ENCODE peak calls at places on chromosomes 6 and 20, in six cellular contexts. One of them, this sample, is unnamed.

GRCh38 chr20:63955281-63955845 is 853 bp downstream of the UCKL1 start:
- DNase-seq in K562: peak; percentile 71
- DNase-seq in HCT116: no peak
- DNase-seq in A549: no peak
- DNase-seq in HepG2: peak; percentile 33
- DNase-seq in GM12878: no peak
- DNase-seq in this sample: peak; percentile 37

GRCh38 chr20:49283176-49283702 is 5.4 kb upstream of the ZNFX1 start:
- DNase-seq in K562: no peak
- DNase-seq in HCT116: no peak
- DNase-seq in A549: no peak
- DNase-seq in HepG2: no peak
- DNase-seq in GM12878: no peak
- DNase-seq in this sample: no peak

GRCh38 chr6:79070206-79070825 is 7.7 kb downstream of the PHIP start:
- DNase-seq in K562: no peak
- DNase-seq in HCT116: no peak
- DNase-seq in A549: no peak
- DNase-seq in HepG2: no peak
- DNase-seq in GM12878: no peak
- DNase-seq in this sample: peak; percentile 30

GRCh38 chr20:23873370-23874015 is 6.1 kb downstream of the CST5 start:
- DNase-seq in K562: no peak
- DNase-seq in HCT116: no peak
- DNase-seq in A549: no peak
- DNase-seq in HepG2: no peak
- DNase-seq in GM12878: no peak
- DNase-seq in this sample: no peak

GRCh38 chr6:3356824-3357420 is 98.2 kb downstream of the PSMG4 start:
- DNase-seq in K562: no peak
- DNase-seq in HCT116: no peak
- DNase-seq in A549: peak; percentile 34
- DNase-seq in HepG2: peak; percentile 95
- DNase-seq in GM12878: no peak
- DNase-seq in this sample: no peak

GRCh38 chr6:108526739-108527174 is 34.0 kb upstream of the FOXO3 start:
- DNase-seq in K562: peak; percentile 50
- DNase-seq in HCT116: no peak
- DNase-seq in A549: peak; percentile 28
- DNase-seq in HepG2: peak; percentile 55
- DNase-seq in GM12878: no peak
- DNase-seq in this sample: peak; percentile 52

GRCh38 chr20:46131396-46131795 is 13.3 kb downstream of the CD40 start:
- DNase-seq in K562: no peak
- DNase-seq in HCT116: no peak
- DNase-seq in A549: no peak
- DNase-seq in HepG2: no peak
- DNase-seq in GM12878: no peak
- DNase-seq in this sample: peak; percentile 27

GRCh38 chr6:87702589-87702945 is 534 bp upstream of the AKIRIN2 start:
- DNase-seq in K562: peak; percentile 17
- DNase-seq in HCT116: peak; percentile 52
- DNase-seq in A549: no peak
- DNase-seq in HepG2: peak; percentile 49
- DNase-seq in GM12878: no peak
- DNase-seq in this sample: no peak

GRCh38 chr6:90538651-90539050 is 48.2 kb downstream of the MAP3K7 start:
- DNase-seq in K562: no peak
- DNase-seq in HCT116: no peak
- DNase-seq in A549: no peak
- DNase-seq in HepG2: no peak
- DNase-seq in GM12878: no peak
- DNase-seq in this sample: peak; percentile 81

GRCh38 chr6:18584372-18584771 is 197.2 kb downstream of the RNF144B start:
- DNase-seq in K562: no peak
- DNase-seq in HCT116: no peak
- DNase-seq in A549: no peak
- DNase-seq in HepG2: no peak
- DNase-seq in GM12878: no peak
- DNase-seq in this sample: no peak

GRCh38 chr6:53746442-53747103 is 48.2 kb upstream of the LRRC1 start:
- DNase-seq in K562: no peak
- DNase-seq in HCT116: no peak
- DNase-seq in A549: no peak
- DNase-seq in HepG2: peak; percentile 50
- DNase-seq in GM12878: no peak
- DNase-seq in this sample: no peak

GRCh38 chr6:5763871-5764270 is 242.9 kb downstream of the NRN1 start:
- DNase-seq in K562: no peak
- DNase-seq in HCT116: no peak
- DNase-seq in A549: no peak
- DNase-seq in HepG2: no peak
- DNase-seq in GM12878: peak; percentile 5
- DNase-seq in this sample: no peak

GRCh38 chr6:85449388-85449817 is 480 bp upstream of the NT5E start:
- DNase-seq in K562: no peak
- DNase-seq in HCT116: no peak
- DNase-seq in A549: peak; percentile 28
- DNase-seq in HepG2: no peak
- DNase-seq in GM12878: peak; percentile 73
- DNase-seq in this sample: peak; percentile 47

GRCh38 chr6:145137425-145137824 is 597.9 kb downstream of the EPM2A start:
- DNase-seq in K562: no peak
- DNase-seq in HCT116: no peak
- DNase-seq in A549: no peak
- DNase-seq in HepG2: peak; percentile 23
- DNase-seq in GM12878: no peak
- DNase-seq in this sample: peak; percentile 29

GRCh38 chr6:129321303-129321702 is 388.7 kb downstream of the ARHGAP18 start:
- DNase-seq in K562: no peak
- DNase-seq in HCT116: no peak
- DNase-seq in A549: no peak
- DNase-seq in HepG2: no peak
- DNase-seq in GM12878: no peak
- DNase-seq in this sample: no peak

GRCh38 chr20:50269111-50270033 is 78.7 kb downstream of the CEBPB start:
- DNase-seq in K562: no peak
- DNase-seq in HCT116: no peak
- DNase-seq in A549: no peak
- DNase-seq in HepG2: no peak
- DNase-seq in GM12878: no peak
- DNase-seq in this sample: no peak

GRCh38 chr6:29395331-29395730 is at the start of gene OR12D2:
- DNase-seq in K562: no peak
- DNase-seq in HCT116: no peak
- DNase-seq in A549: no peak
- DNase-seq in HepG2: no peak
- DNase-seq in GM12878: no peak
- DNase-seq in this sample: no peak

GRCh38 chr6:169961772-169962561 is 210.5 kb downstream of the ERMARD start:
- DNase-seq in K562: no peak
- DNase-seq in HCT116: no peak
- DNase-seq in A549: no peak
- DNase-seq in HepG2: no peak
- DNase-seq in GM12878: no peak
- DNase-seq in this sample: peak; percentile 40

GRCh38 chr20:20677186-20677585 is 35.3 kb downstream of the RALGAPA2 start:
- DNase-seq in K562: no peak
- DNase-seq in HCT116: no peak
- DNase-seq in A549: no peak
- DNase-seq in HepG2: no peak
- DNase-seq in GM12878: no peak
- DNase-seq in this sample: no peak

GRCh38 chr6:17281100-17281496 is at the start of gene RBM24:
- DNase-seq in K562: no peak
- DNase-seq in HCT116: peak; percentile 51
- DNase-seq in A549: no peak
- DNase-seq in HepG2: peak; percentile 66
- DNase-seq in GM12878: no peak
- DNase-seq in this sample: peak; percentile 57

GRCh38 chr20:20446613-20447012 is 78.7 kb downstream of the INSM1 start:
- DNase-seq in K562: no peak
- DNase-seq in HCT116: no peak
- DNase-seq in A549: no peak
- DNase-seq in HepG2: no peak
- DNase-seq in GM12878: no peak
- DNase-seq in this sample: no peak

GRCh38 chr6:14804444-14805210 is 441.2 kb upstream of the JARID2 start:
- DNase-seq in K562: no peak
- DNase-seq in HCT116: no peak
- DNase-seq in A549: no peak
- DNase-seq in HepG2: peak; percentile 54
- DNase-seq in GM12878: no peak
- DNase-seq in this sample: no peak

GRCh38 chr20:11352041-11352440 is 565.7 kb upstream of the BTBD3 start:
- DNase-seq in K562: no peak
- DNase-seq in HCT116: no peak
- DNase-seq in A549: no peak
- DNase-seq in HepG2: no peak
- DNase-seq in GM12878: no peak
- DNase-seq in this sample: no peak

GRCh38 chr20:50337521-50338466 is 147.2 kb downstream of the CEBPB start:
- DNase-seq in K562: no peak
- DNase-seq in HCT116: no peak
- DNase-seq in A549: no peak
- DNase-seq in HepG2: no peak
- DNase-seq in GM12878: no peak
- DNase-seq in this sample: no peak

GRCh38 chr6:126228001-126228791 is 111.7 kb upstream of the CENPW start:
- DNase-seq in K562: no peak
- DNase-seq in HCT116: no peak
- DNase-seq in A549: no peak
- DNase-seq in HepG2: no peak
- DNase-seq in GM12878: no peak
- DNase-seq in this sample: no peak

GRCh38 chr6:10655508-10656055 is 38.8 kb downstream of the C6orf52 start:
- DNase-seq in K562: no peak
- DNase-seq in HCT116: no peak
- DNase-seq in A549: no peak
- DNase-seq in HepG2: no peak
- DNase-seq in GM12878: peak; percentile 20
- DNase-seq in this sample: no peak

GRCh38 chr6:14984454-14984853 is 261.4 kb upstream of the JARID2 start:
- DNase-seq in K562: no peak
- DNase-seq in HCT116: no peak
- DNase-seq in A549: no peak
- DNase-seq in HepG2: peak; percentile 36
- DNase-seq in GM12878: no peak
- DNase-seq in this sample: no peak

DNA sequence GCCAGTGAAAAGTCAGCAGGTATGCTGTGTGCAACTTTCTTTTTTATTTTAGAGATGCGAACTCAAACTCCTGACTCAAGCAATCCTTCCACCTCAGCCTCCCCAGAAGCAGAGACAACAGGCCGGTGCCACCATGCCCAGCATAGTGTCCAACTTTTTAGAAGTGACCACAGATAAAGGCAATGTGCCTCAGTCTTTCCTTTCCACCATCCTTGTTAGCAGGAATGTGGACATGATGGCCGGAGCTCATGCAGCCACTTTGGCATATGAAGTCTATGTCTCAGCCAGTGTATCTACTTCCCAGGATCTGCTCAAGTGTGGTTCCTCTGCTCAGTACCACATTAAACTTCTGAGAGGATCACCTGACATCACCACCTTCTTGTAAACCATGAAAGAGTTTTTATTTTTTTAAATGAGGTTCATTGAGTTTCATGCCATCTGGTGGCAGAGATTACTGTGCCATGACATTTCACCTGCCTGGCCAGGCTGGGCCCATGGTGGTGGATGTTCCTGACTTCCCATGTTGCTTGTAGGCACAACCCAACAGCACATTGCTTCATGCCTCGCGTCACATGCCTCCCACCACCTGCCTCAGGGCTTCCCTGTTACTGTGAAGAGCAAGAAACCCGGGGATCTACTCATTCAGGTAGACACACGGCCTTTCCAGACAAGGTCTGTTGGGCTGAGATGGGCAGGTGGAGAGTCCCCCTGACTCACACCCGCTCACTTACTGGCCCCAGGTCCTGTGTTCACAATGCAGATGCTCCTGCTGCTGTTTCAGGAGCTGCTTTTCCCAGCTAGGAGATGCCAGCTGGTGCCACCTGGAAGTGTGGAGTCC is 216.5 kb downstream of the LY86 start:
- DNase-seq in K562: no peak
- DNase-seq in HCT116: no peak
- DNase-seq in A549: no peak
- DNase-seq in HepG2: no peak
- DNase-seq in GM12878: no peak
- DNase-seq in this sample: no peak
- H3K4me2 ChIP-seq in K562: no peak overlapping the region
- H3K4me2 ChIP-seq in HCT116: peak overlapping the region; percentile 66
- H3K4me2 ChIP-seq in A549: no peak overlapping the region
- H3K4me2 ChIP-seq in HepG2: no peak overlapping the region
- H3K4me2 ChIP-seq in GM12878: no peak overlapping the region
- H3K4me2 ChIP-seq in this sample: no peak overlapping the region

GRCh38 chr20:33832113-33832853 is 21.1 kb downstream of the CHMP4B start:
- DNase-seq in K562: no peak
- DNase-seq in HCT116: no peak
- DNase-seq in A549: no peak
- DNase-seq in HepG2: no peak
- DNase-seq in GM12878: no peak
- DNase-seq in this sample: peak; percentile 82
- TF ChIP-seq MAX in K562: no peak
- TF ChIP-seq MAX in HCT116: no peak
- TF ChIP-seq MAX in A549: no peak
- TF ChIP-seq MAX in HepG2: no peak
- TF ChIP-seq MAX in GM12878: no peak
- TF ChIP-seq MAX in this sample: no peak

GRCh38 chr20:31836853-31837608 is 8.4 kb downstream of the FOXS1 start:
- DNase-seq in K562: no peak
- DNase-seq in HCT116: no peak
- DNase-seq in A549: no peak
- DNase-seq in HepG2: no peak
- DNase-seq in GM12878: no peak
- DNase-seq in this sample: no peak
- H3K4me2 ChIP-seq in K562: no peak overlapping the region
- H3K4me2 ChIP-seq in HCT116: peak overlapping the region; percentile 58
- H3K4me2 ChIP-seq in A549: peak overlapping the region; percentile 66
- H3K4me2 ChIP-seq in HepG2: no peak overlapping the region
- H3K4me2 ChIP-seq in GM12878: no peak overlapping the region
- H3K4me2 ChIP-seq in this sample: no peak overlapping the region

GRCh38 chr6:44214307-44214706 is 2.4 kb upstream of the MYMX start:
- DNase-seq in K562: no peak
- DNase-seq in HCT116: no peak
- DNase-seq in A549: no peak
- DNase-seq in HepG2: no peak
- DNase-seq in GM12878: no peak
- DNase-seq in this sample: no peak

GRCh38 chr6:44219815-44220784 is 3.3 kb upstream of the SLC29A1 start:
- DNase-seq in K562: no peak
- DNase-seq in HCT116: no peak
- DNase-seq in A549: no peak
- DNase-seq in HepG2: no peak
- DNase-seq in GM12878: no peak
- DNase-seq in this sample: no peak

GRCh38 chr6:44219053-44219814 is 2.5 kb downstream of the MYMX start:
- DNase-seq in K562: peak; percentile 90
- DNase-seq in HCT116: no peak
- DNase-seq in A549: peak; percentile 40
- DNase-seq in HepG2: peak; percentile 80
- DNase-seq in GM12878: no peak
- DNase-seq in this sample: peak; percentile 87

GRCh38 chr6:44217332-44218143 is 812 bp downstream of the MYMX start:
- DNase-seq in K562: no peak
- DNase-seq in HCT116: no peak
- DNase-seq in A549: no peak
- DNase-seq in HepG2: no peak
- DNase-seq in GM12878: no peak
- DNase-seq in this sample: no peak

GRCh38 chr6:44216677-44217331 is at the start of gene MYMX:
- DNase-seq in K562: no peak
- DNase-seq in HCT116: no peak
- DNase-seq in A549: no peak
- DNase-seq in HepG2: no peak
- DNase-seq in GM12878: no peak
- DNase-seq in this sample: no peak
- TF ChIP-seq MAX in K562: no peak
- TF ChIP-seq MAX in HCT116: no peak
- TF ChIP-seq MAX in A549: no peak
- TF ChIP-seq MAX in HepG2: no peak
- TF ChIP-seq MAX in GM12878: no peak
- TF ChIP-seq MAX in this sample: no peak

This sample was measured in endothelial cell of umbilical vein.